ENCODE peak calls at places on chromosomes 5 and 9, in six cellular contexts. T, C, O, I, W and Q are unnamed samples.

GRCh38 chr9:77846957-77847574 is 184.5 kb downstream of the GNAQ start:
- DNase-seq in T (no peak), C (no peak), O (no peak), I (no peak), W (no peak), Q (no peak)

GRCh38 chr9:137189297-137190295 is 1.1 kb downstream of the SSNA1 start:
- DNase-seq in T (no peak), C (no peak), O (no peak), I (no peak), W (no peak), Q (no peak)

GRCh38 chr5:67957374-67957773 is 258.2 kb upstream of the PIK3R1 start:
- DNase-seq in T (no peak), C (no peak), O (peak), I (no peak), W (no peak), Q (no peak)

GRCh38 chr9:125544988-125545651 is 161.9 kb downstream of the MAPKAP1 start:
- DNase-seq in T (no peak), C (no peak), O (no peak), I (no peak), W (no peak), Q (no peak)

GRCh38 chr5:84113246-84114118 is 271.2 kb downstream of the EDIL3 start:
- DNase-seq in T (no peak), C (no peak), O (peak), I (no peak), W (peak), Q (peak)

GRCh38 chr9:127777368-127777960 is 1.0 kb downstream of the SH2D3C start:
- DNase-seq in T (no peak), C (no peak), O (no peak), I (no peak), W (no peak), Q (no peak)

GRCh38 chr5:96896285-96896711 is 20.0 kb downstream of the ERAP2 start:
- DNase-seq in T (no peak), C (no peak), O (no peak), I (no peak), W (no peak), Q (no peak)

GRCh38 chr5:39713224-39713911 is 288.6 kb upstream of the DAB2 start:
- DNase-seq in T (no peak), C (no peak), O (no peak), I (no peak), W (no peak), Q (no peak)

GRCh38 chr5:22908129-22908528 is 55.0 kb upstream of the CDH12 start:
- DNase-seq in T (no peak), C (no peak), O (no peak), I (no peak), W (no peak), Q (no peak)